ENCODE peak calls at places on chromosome 17, in five cellular contexts. L, Z, D, C and B are unnamed samples.

GRCh38 chr17:81817758-81818147 is 13.8 kb downstream of the GCGR start:
- DNase-seq in L (no peak), D (no peak), Z (no peak), C (no peak), B (no peak)

GRCh38 chr17:50865868-50866260 is 290 bp downstream of the TOB1 start:
- DNase-seq in Z (no peak), D (no peak), L (no peak), C (no peak), B (no peak)

GRCh38 chr17:74177018-74177450 is 26.4 kb upstream of the RPL38 start:
- DNase-seq in Z (no peak), L (no peak), D (no peak), C (peak; percentile 25), B (peak; percentile 21)

GRCh38 chr17:880074-880870 is 98.1 kb downstream of the MRM3 start:
- DNase-seq in L (peak; percentile 62), C (peak; percentile 74), Z (no peak), D (no peak), B (no peak)

GRCh38 chr17:64998436-64999190 is 57.9 kb downstream of the GNA13 start:
- DNase-seq in Z (peak; percentile 51), L (no peak), C (no peak), D (no peak), B (no peak)

GRCh38 chr17:67575325-67575724 is 142.4 kb upstream of the NOL11 start:
- DNase-seq in D (peak; percentile 31), C (no peak), Z (peak; percentile 62), L (no peak), B (no peak)

GRCh38 chr17:29046440-29046839 is 3.5 kb downstream of the PIPOX start:
- DNase-seq in C (no peak), Z (no peak), D (no peak), L (no peak), B (no peak)

GRCh38 chr17:47741109-47741792 is 8.2 kb downstream of the TBX21 start:
- DNase-seq in L (no peak), D (no peak), C (no peak), Z (no peak), B (no peak)

GRCh38 chr17:4389079-4389478 is 22.6 kb upstream of the UBE2G1 start:
- DNase-seq in Z (no peak), C (no peak), L (no peak), D (no peak), B (no peak)

GRCh38 chr17:81898029-81898866 is 3.8 kb upstream of the NPB start:
- DNase-seq in Z (no peak), C (peak; percentile 68), L (no peak), D (no peak), B (no peak)

GRCh38 chr17:75845058-75845711 is 981 bp upstream of the UNC13D start:
- DNase-seq in C (peak; percentile 70), Z (peak; percentile 89), D (peak; percentile 90), L (peak; percentile 85), B (peak; percentile 94)

GRCh38 chr17:8081876-8082275 is 5.6 kb downstream of the ALOX12B start:
- DNase-seq in D (no peak), L (no peak), C (no peak), Z (no peak), B (peak; percentile 16)

GRCh38 chr17:3762922-3763776 is 37.8 kb downstream of the ITGAE start:
- DNase-seq in L (peak; percentile 4), D (no peak), Z (no peak), C (no peak), B (no peak)

GRCh38 chr17:47763913-47764582 is 31.0 kb downstream of the TBX21 start:
- DNase-seq in C (no peak), L (no peak), Z (no peak), D (no peak), B (no peak)

GRCh38 chr17:57669671-57670529 is 75.2 kb downstream of the CCDC182 start:
- DNase-seq in Z (no peak), L (no peak), C (no peak), D (no peak), B (peak; percentile 47)

GRCh38 chr17:75587718-75588545 is at the start of gene MYO15B:
- DNase-seq in C (no peak), Z (peak; percentile 75), L (peak; percentile 82), D (peak; percentile 74), B (peak; percentile 95)

GRCh38 chr17:7930841-7931631 is 710 bp downstream of the TRAPPC1 start:
- DNase-seq in Z (no peak), D (no peak), C (no peak), L (no peak), B (no peak)

GRCh38 chr17:55547027-55547670 is 35.9 kb upstream of the SMIM36 start:
- DNase-seq in L (no peak), C (no peak), Z (no peak), D (no peak), B (no peak)

GRCh38 chr17:55726440-55726839 is 3.8 kb upstream of the TMEM100 start:
- DNase-seq in L (peak; percentile 83), Z (no peak), D (no peak), C (peak; percentile 78), B (no peak)

GRCh38 chr17:6299275-6299674 is 135.6 kb downstream of the AIPL1 start:
- DNase-seq in D (no peak), C (peak; percentile 71), L (no peak), Z (no peak), B (no peak)

GRCh38 chr17:4162775-4163498 is 19.9 kb downstream of the CYB5D2 start:
- DNase-seq in Z (peak; percentile 29), L (no peak), C (no peak), D (no peak), B (no peak)

GRCh38 chr17:49556183-49556943 is 19.3 kb upstream of the NXPH3 start:
- DNase-seq in D (peak; percentile 86), L (peak; percentile 86), C (peak; percentile 77), Z (peak; percentile 89), B (peak; percentile 94)

GRCh38 chr17:5619088-5619740 is 34.9 kb upstream of the NLRP1 start:
- DNase-seq in Z (no peak), L (no peak), C (no peak), D (no peak), B (no peak)

GRCh38 chr17:21397341-21398050 is 21.3 kb downstream of the KCNJ12 start:
- DNase-seq in D (no peak), C (no peak), L (no peak), Z (no peak), B (no peak)

GRCh38 chr17:48478224-48479013 is 48.4 kb upstream of the SKAP1 start:
- DNase-seq in D (no peak), C (no peak), L (no peak), Z (peak; percentile 41), B (no peak)

GRCh38 chr17:16061631-16062030 is 62.0 kb downstream of the TTC19 start:
- DNase-seq in C (no peak), Z (no peak), D (no peak), L (no peak), B (no peak)

GRCh38 chr17:82943339-82943738 is 103.5 kb upstream of the ZNF750 start:
- DNase-seq in L (no peak), Z (no peak), D (peak; percentile 14), C (no peak), B (peak; percentile 20)